ENCODE peak calls at places on chromosomes 12 and 14, in eight cellular contexts. V, Y, C, G, O, U, L and N are unnamed samples.

GRCh38 chr14:21534576-21534975 is 8.4 kb upstream of the SALL2 start:
- DNase-seq in G (no peak), V (no peak), L (no peak), O (no peak), C (no peak), U (no peak), Y (no peak), N (no peak)

GRCh38 chr12:18681818-18682217 is 56.0 kb downstream of the PLCZ1 start:
- DNase-seq in G (no peak), Y (no peak), V (no peak), O (no peak), C (no peak), L (no peak), U (no peak), N (no peak)

GRCh38 chr12:53976172-53976822 is 1.5 kb upstream of the HOTAIR start:
- DNase-seq in G (peak), V (no peak), L (no peak), O (no peak), C (no peak), U (no peak), Y (peak), N (no peak)

GRCh38 chr12:60106207-60106606 is 510.4 kb downstream of the SLC16A7 start:
- DNase-seq in O (peak), U (no peak), C (no peak), V (no peak), G (no peak), L (peak), Y (peak), N (peak)

GRCh38 chr14:96037891-96038557 is 1.1 kb upstream of the C14orf132 start:
- DNase-seq in Y (no peak), U (peak), O (peak), V (peak), L (no peak), C (no peak), G (no peak), N (peak)

GRCh38 chr14:23380197-23381016 is 3.6 kb downstream of the CMTM5 start:
- DNase-seq in C (no peak), O (no peak), V (no peak), U (no peak), G (no peak), Y (no peak), L (no peak), N (no peak)

GRCh38 chr14:101039031-101039754 is 135.7 kb upstream of the RTL1 start:
- DNase-seq in V (no peak), U (no peak), L (no peak), C (no peak), O (no peak), G (no peak), Y (no peak), N (no peak)

GRCh38 chr12:91202390-91202789 is 19.8 kb upstream of the DCN start:
- DNase-seq in G (no peak), L (no peak), V (no peak), U (no peak), O (no peak), Y (no peak), C (no peak), N (no peak)

GRCh38 chr14:64891839-64892375 is 12.2 kb upstream of the SPTB start:
- DNase-seq in G (no peak), C (peak), Y (no peak), V (no peak), U (peak), L (peak), O (peak), N (peak)

GRCh38 chr14:51806624-51807023 is 53.8 kb upstream of the GNG2 start:
- DNase-seq in O (no peak), C (no peak), V (no peak), U (no peak), L (no peak), G (no peak), Y (no peak), N (no peak)

GRCh38 chr14:65412881-65413738 is 580 bp downstream of the FUT8 start:
- DNase-seq in U (peak), O (peak), L (peak), Y (no peak), V (no peak), C (peak), G (no peak), N (peak)

GRCh38 chr12:124938606-124939427 is 24.4 kb upstream of the UBC start:
- DNase-seq in Y (peak), G (no peak), L (peak), C (peak), O (peak), V (peak), U (peak), N (peak)

GRCh38 chr12:19450362-19450761 is 11.1 kb downstream of the AEBP2 start:
- DNase-seq in C (no peak), G (no peak), U (no peak), L (no peak), Y (no peak), V (no peak), O (peak), N (no peak)

GRCh38 chr12:30988086-30988485 is 61.5 kb downstream of the TSPAN11 start:
- DNase-seq in V (peak), G (no peak), C (no peak), L (no peak), U (no peak), O (no peak), Y (no peak), N (no peak)

GRCh38 chr14:93207468-93208308 is 632 bp downstream of the UBR7 start:
- DNase-seq in U (no peak), Y (no peak), O (peak), V (peak), C (peak), L (peak), G (no peak), N (peak)
- TF ChIP-seq CTCF in U (no peak), Y (peak), O (peak), V (no peak), C (no peak), L (peak), G (peak), N (peak)

GRCh38 chr14:105075364-105076295 is 10.4 kb upstream of the GPR132 start:
- DNase-seq in U (peak), Y (no peak), C (peak), L (peak), O (peak), V (no peak), G (no peak), N (peak)
- H3K4me3 ChIP-seq in U (no peak), Y (no peak), C (no peak), L (no peak), O (no peak), V (no peak), G (no peak), N (no peak)

GRCh38 chr12:14418526-14418925 is 53.0 kb downstream of the ATF7IP start:
- DNase-seq in O (peak), Y (no peak), L (peak), C (no peak), V (no peak), U (no peak), G (no peak), N (peak)
- TF ChIP-seq CTCF in O (peak), Y (no peak), L (peak), C (peak), V (peak), U (peak), G (peak), N (peak)

GRCh38 chr12:22256076-22256475 is 78.4 kb downstream of the ST8SIA1 start:
- DNase-seq in O (peak), L (peak), U (no peak), G (no peak), V (no peak), Y (no peak), C (no peak), N (no peak)
- H3K4me3 ChIP-seq in O (no peak), L (no peak), U (no peak), G (no peak), V (no peak), Y (no peak), C (no peak), N (no peak)